ENCODE peak calls at places on chromosomes 12 and 14, in eight cellular contexts. One of them, this sample, is unnamed.

GRCh38 chr14:69863083-69863482 is 16.1 kb upstream of the SMOC1 start:
- DNase-seq in stimulated activated CD8-positive, alpha-beta memory T cell treated with anti-CD3 and anti-CD28 coated beads, Interleukin-4, amount 100 ng/mL, for 1 hour: no peak
- DNase-seq in neural crest cell: no peak
- DNase-seq in OCI-LY7: no peak
- DNase-seq in COLO829: no peak
- DNase-seq in fibroblast of pulmonary artery: peak
- DNase-seq in fibroblast of mammary gland: no peak
- DNase-seq in T1000: no peak
- DNase-seq in this sample: no peak

GRCh38 chr12:71174146-71174545 is 16.3 kb upstream of the TSPAN8 start:
- DNase-seq in fibroblast of mammary gland: no peak
- DNase-seq in fibroblast of pulmonary artery: no peak
- DNase-seq in neural crest cell: no peak
- DNase-seq in stimulated activated CD8-positive, alpha-beta memory T cell treated with anti-CD3 and anti-CD28 coated beads, Interleukin-4, amount 100 ng/mL, for 1 hour: no peak
- DNase-seq in OCI-LY7: no peak
- DNase-seq in T1000: no peak
- DNase-seq in COLO829: no peak
- DNase-seq in this sample: no peak

GRCh38 chr12:125185311-125185739 is 120.1 kb downstream of the AACS start:
- DNase-seq in stimulated activated CD8-positive, alpha-beta memory T cell treated with anti-CD3 and anti-CD28 coated beads, Interleukin-4, amount 100 ng/mL, for 1 hour: no peak
- DNase-seq in T1000: no peak
- DNase-seq in COLO829: no peak
- DNase-seq in fibroblast of mammary gland: no peak
- DNase-seq in neural crest cell: no peak
- DNase-seq in OCI-LY7: no peak
- DNase-seq in fibroblast of pulmonary artery: no peak
- DNase-seq in this sample: no peak

GRCh38 chr12:113159937-113160336 is 10.4 kb downstream of the CFAP73 start:
- DNase-seq in stimulated activated CD8-positive, alpha-beta memory T cell treated with anti-CD3 and anti-CD28 coated beads, Interleukin-4, amount 100 ng/mL, for 1 hour: no peak
- DNase-seq in neural crest cell: no peak
- DNase-seq in COLO829: no peak
- DNase-seq in fibroblast of pulmonary artery: no peak
- DNase-seq in T1000: no peak
- DNase-seq in OCI-LY7: no peak
- DNase-seq in fibroblast of mammary gland: no peak
- DNase-seq in this sample: no peak

GRCh38 chr12:43861015-43861846 is 25.4 kb downstream of the TMEM117 start:
- DNase-seq in neural crest cell: no peak
- DNase-seq in COLO829: no peak
- DNase-seq in T1000: no peak
- DNase-seq in fibroblast of mammary gland: no peak
- DNase-seq in OCI-LY7: no peak
- DNase-seq in fibroblast of pulmonary artery: no peak
- DNase-seq in stimulated activated CD8-positive, alpha-beta memory T cell treated with anti-CD3 and anti-CD28 coated beads, Interleukin-4, amount 100 ng/mL, for 1 hour: no peak
- DNase-seq in this sample: no peak

GRCh38 chr12:45309826-45310626 is 94.1 kb downstream of the ANO6 start:
- DNase-seq in OCI-LY7: no peak
- DNase-seq in T1000: no peak
- DNase-seq in COLO829: no peak
- DNase-seq in stimulated activated CD8-positive, alpha-beta memory T cell treated with anti-CD3 and anti-CD28 coated beads, Interleukin-4, amount 100 ng/mL, for 1 hour: no peak
- DNase-seq in fibroblast of pulmonary artery: peak
- DNase-seq in neural crest cell: no peak
- DNase-seq in fibroblast of mammary gland: peak
- DNase-seq in this sample: no peak

GRCh38 chr12:68638721-68639395 is 28.2 kb downstream of the RAP1B start:
- DNase-seq in COLO829: no peak
- DNase-seq in stimulated activated CD8-positive, alpha-beta memory T cell treated with anti-CD3 and anti-CD28 coated beads, Interleukin-4, amount 100 ng/mL, for 1 hour: no peak
- DNase-seq in OCI-LY7: no peak
- DNase-seq in neural crest cell: no peak
- DNase-seq in T1000: no peak
- DNase-seq in fibroblast of mammary gland: no peak
- DNase-seq in fibroblast of pulmonary artery: no peak
- DNase-seq in this sample: no peak

GRCh38 chr12:125198647-125199046 is 133.4 kb downstream of the AACS start:
- DNase-seq in stimulated activated CD8-positive, alpha-beta memory T cell treated with anti-CD3 and anti-CD28 coated beads, Interleukin-4, amount 100 ng/mL, for 1 hour: no peak
- DNase-seq in T1000: no peak
- DNase-seq in neural crest cell: no peak
- DNase-seq in fibroblast of pulmonary artery: no peak
- DNase-seq in OCI-LY7: no peak
- DNase-seq in fibroblast of mammary gland: no peak
- DNase-seq in COLO829: no peak
- DNase-seq in this sample: no peak

GRCh38 chr12:94855853-94856252 is 147.6 kb downstream of the NDUFA12 start:
- DNase-seq in fibroblast of mammary gland: no peak
- DNase-seq in COLO829: no peak
- DNase-seq in stimulated activated CD8-positive, alpha-beta memory T cell treated with anti-CD3 and anti-CD28 coated beads, Interleukin-4, amount 100 ng/mL, for 1 hour: no peak
- DNase-seq in neural crest cell: no peak
- DNase-seq in T1000: no peak
- DNase-seq in OCI-LY7: no peak
- DNase-seq in fibroblast of pulmonary artery: no peak
- DNase-seq in this sample: no peak

GRCh38 chr14:67068246-67068645 is 121.0 kb upstream of the GARIN2 start:
- DNase-seq in stimulated activated CD8-positive, alpha-beta memory T cell treated with anti-CD3 and anti-CD28 coated beads, Interleukin-4, amount 100 ng/mL, for 1 hour: no peak
- DNase-seq in COLO829: peak
- DNase-seq in fibroblast of mammary gland: no peak
- DNase-seq in T1000: no peak
- DNase-seq in OCI-LY7: no peak
- DNase-seq in fibroblast of pulmonary artery: peak
- DNase-seq in neural crest cell: no peak
- DNase-seq in this sample: no peak

GRCh38 chr12:90253674-90254181 is 545.1 kb upstream of the ATP2B1 start:
- DNase-seq in fibroblast of mammary gland: peak
- DNase-seq in neural crest cell: no peak
- DNase-seq in stimulated activated CD8-positive, alpha-beta memory T cell treated with anti-CD3 and anti-CD28 coated beads, Interleukin-4, amount 100 ng/mL, for 1 hour: peak
- DNase-seq in fibroblast of pulmonary artery: peak
- DNase-seq in OCI-LY7: peak
- DNase-seq in COLO829: no peak
- DNase-seq in T1000: peak
- DNase-seq in this sample: peak

GRCh38 chr14:52043690-52044089 is 25.2 kb downstream of the NID2 start:
- DNase-seq in OCI-LY7: peak
- DNase-seq in stimulated activated CD8-positive, alpha-beta memory T cell treated with anti-CD3 and anti-CD28 coated beads, Interleukin-4, amount 100 ng/mL, for 1 hour: no peak
- DNase-seq in fibroblast of pulmonary artery: no peak
- DNase-seq in T1000: no peak
- DNase-seq in neural crest cell: peak
- DNase-seq in fibroblast of mammary gland: no peak
- DNase-seq in COLO829: peak
- DNase-seq in this sample: peak

GRCh38 chr12:57895337-57896138 is 45.8 kb upstream of the ATP23 start:
- DNase-seq in fibroblast of mammary gland: peak
- DNase-seq in neural crest cell: no peak
- DNase-seq in T1000: peak
- DNase-seq in fibroblast of pulmonary artery: no peak
- DNase-seq in COLO829: no peak
- DNase-seq in OCI-LY7: peak
- DNase-seq in stimulated activated CD8-positive, alpha-beta memory T cell treated with anti-CD3 and anti-CD28 coated beads, Interleukin-4, amount 100 ng/mL, for 1 hour: no peak
- DNase-seq in this sample: no peak

GRCh38 chr12:62438098-62438692 is 28.4 kb upstream of the MON2 start:
- DNase-seq in T1000: no peak
- DNase-seq in OCI-LY7: peak
- DNase-seq in COLO829: peak
- DNase-seq in neural crest cell: peak
- DNase-seq in stimulated activated CD8-positive, alpha-beta memory T cell treated with anti-CD3 and anti-CD28 coated beads, Interleukin-4, amount 100 ng/mL, for 1 hour: no peak
- DNase-seq in fibroblast of mammary gland: peak
- DNase-seq in fibroblast of pulmonary artery: peak
- DNase-seq in this sample: peak

GRCh38 chr12:110780448-110780847 is 37.8 kb upstream of the PPP1CC start:
- DNase-seq in T1000: no peak
- DNase-seq in fibroblast of mammary gland: no peak
- DNase-seq in stimulated activated CD8-positive, alpha-beta memory T cell treated with anti-CD3 and anti-CD28 coated beads, Interleukin-4, amount 100 ng/mL, for 1 hour: no peak
- DNase-seq in fibroblast of pulmonary artery: no peak
- DNase-seq in neural crest cell: no peak
- DNase-seq in COLO829: no peak
- DNase-seq in OCI-LY7: peak
- DNase-seq in this sample: no peak

GRCh38 chr14:31992051-31992450 is 85.1 kb upstream of the ARHGAP5 start:
- DNase-seq in fibroblast of mammary gland: peak
- DNase-seq in OCI-LY7: no peak
- DNase-seq in fibroblast of pulmonary artery: peak
- DNase-seq in T1000: no peak
- DNase-seq in neural crest cell: no peak
- DNase-seq in COLO829: peak
- DNase-seq in stimulated activated CD8-positive, alpha-beta memory T cell treated with anti-CD3 and anti-CD28 coated beads, Interleukin-4, amount 100 ng/mL, for 1 hour: no peak
- DNase-seq in this sample: no peak

GRCh38 chr14:68195126-68195525 is 375.5 kb downstream of the RAD51B start:
- DNase-seq in neural crest cell: no peak
- DNase-seq in stimulated activated CD8-positive, alpha-beta memory T cell treated with anti-CD3 and anti-CD28 coated beads, Interleukin-4, amount 100 ng/mL, for 1 hour: no peak
- DNase-seq in OCI-LY7: no peak
- DNase-seq in fibroblast of pulmonary artery: no peak
- DNase-seq in T1000: no peak
- DNase-seq in fibroblast of mammary gland: no peak
- DNase-seq in COLO829: no peak
- DNase-seq in this sample: peak

GRCh38 chr14:104545151-104545931 is 34.2 kb upstream of the C14orf180 start:
- DNase-seq in COLO829: no peak
- DNase-seq in OCI-LY7: no peak
- DNase-seq in stimulated activated CD8-positive, alpha-beta memory T cell treated with anti-CD3 and anti-CD28 coated beads, Interleukin-4, amount 100 ng/mL, for 1 hour: no peak
- DNase-seq in neural crest cell: no peak
- DNase-seq in fibroblast of pulmonary artery: no peak
- DNase-seq in T1000: no peak
- DNase-seq in fibroblast of mammary gland: no peak
- DNase-seq in this sample: no peak

GRCh38 chr12:25155031-25155576 is 39.9 kb downstream of the DNAI7 start:
- DNase-seq in COLO829: peak
- DNase-seq in stimulated activated CD8-positive, alpha-beta memory T cell treated with anti-CD3 and anti-CD28 coated beads, Interleukin-4, amount 100 ng/mL, for 1 hour: no peak
- DNase-seq in T1000: no peak
- DNase-seq in fibroblast of mammary gland: peak
- DNase-seq in neural crest cell: no peak
- DNase-seq in fibroblast of pulmonary artery: peak
- DNase-seq in OCI-LY7: peak
- DNase-seq in this sample: peak

GRCh38 chr12:108856428-108857157 is 790 bp downstream of the SSH1 start:
- DNase-seq in COLO829: no peak
- DNase-seq in fibroblast of mammary gland: peak
- DNase-seq in neural crest cell: no peak
- DNase-seq in OCI-LY7: peak
- DNase-seq in fibroblast of pulmonary artery: peak
- DNase-seq in T1000: no peak
- DNase-seq in stimulated activated CD8-positive, alpha-beta memory T cell treated with anti-CD3 and anti-CD28 coated beads, Interleukin-4, amount 100 ng/mL, for 1 hour: peak
- DNase-seq in this sample: peak

GRCh38 chr12:97275261-97276197 is 187.1 kb upstream of the RMST start:
- DNase-seq in fibroblast of mammary gland: no peak
- DNase-seq in fibroblast of pulmonary artery: no peak
- DNase-seq in OCI-LY7: no peak
- DNase-seq in stimulated activated CD8-positive, alpha-beta memory T cell treated with anti-CD3 and anti-CD28 coated beads, Interleukin-4, amount 100 ng/mL, for 1 hour: no peak
- DNase-seq in T1000: no peak
- DNase-seq in COLO829: peak
- DNase-seq in neural crest cell: peak
- DNase-seq in this sample: no peak

GRCh38 chr14:79091381-79091963 is 921.3 kb downstream of the NRXN3 start:
- DNase-seq in stimulated activated CD8-positive, alpha-beta memory T cell treated with anti-CD3 and anti-CD28 coated beads, Interleukin-4, amount 100 ng/mL, for 1 hour: no peak
- DNase-seq in neural crest cell: no peak
- DNase-seq in T1000: no peak
- DNase-seq in fibroblast of mammary gland: no peak
- DNase-seq in fibroblast of pulmonary artery: no peak
- DNase-seq in COLO829: no peak
- DNase-seq in OCI-LY7: no peak
- DNase-seq in this sample: no peak

GRCh38 chr14:91021115-91021514 is 39.3 kb downstream of the RPS6KA5 start:
- DNase-seq in T1000: no peak
- DNase-seq in COLO829: no peak
- DNase-seq in neural crest cell: no peak
- DNase-seq in fibroblast of mammary gland: peak
- DNase-seq in stimulated activated CD8-positive, alpha-beta memory T cell treated with anti-CD3 and anti-CD28 coated beads, Interleukin-4, amount 100 ng/mL, for 1 hour: no peak
- DNase-seq in fibroblast of pulmonary artery: no peak
- DNase-seq in OCI-LY7: no peak
- DNase-seq in this sample: no peak

This sample was measured in Caki2.